ENCODE peak calls at places on chromosomes 6 and 20, in five cellular contexts. B is stomach, L is adrenal gland, H is breast epithelium, P is Peyer's patch. G is an unnamed sample.
A peak's percentile ranks its signal among the peaks of the same experiment; 100 is the strongest.

GRCh38 chr20:40414843-40415615 is 274.0 kb downstream of the MAFB start:
- DNase-seq in L (no peak), B (peak; percentile 36), P (no peak), H (peak; percentile 76), G (no peak)

GRCh38 chr6:999552-999951 is 306.6 kb upstream of the EXOC2 start:
- DNase-seq in B (no peak), P (no peak), H (no peak), L (no peak), G (no peak)

GRCh38 chr6:52042141-52042885 is 45.1 kb downstream of the PKHD1 start:
- DNase-seq in P (no peak), B (no peak), L (no peak), H (no peak), G (no peak)

GRCh38 chr6:96787846-96788580 is 49.3 kb downstream of the GPR63 start:
- DNase-seq in H (no peak), P (no peak), L (no peak), B (no peak), G (no peak)

GRCh38 chr6:130655586-130655985 is 171.6 kb upstream of the SMLR1 start:
- DNase-seq in P (no peak), B (no peak), H (no peak), L (no peak), G (no peak)

GRCh38 chr6:141133836-141134235 is 998.9 kb upstream of the GJE1 start:
- DNase-seq in B (no peak), H (no peak), L (no peak), P (no peak), G (no peak)

GRCh38 chr20:45892049-45892816 is 1.1 kb downstream of the CTSA start:
- DNase-seq in B (peak; percentile 28), L (peak; percentile 70), H (no peak), P (no peak), G (no peak)

GRCh38 chr6:56235245-56235644 is 12.1 kb downstream of the COL21A1 start:
- DNase-seq in B (no peak), P (no peak), L (no peak), H (no peak), G (no peak)

GRCh38 chr6:46090115-46091079 is 39.4 kb upstream of the ENPP4 start:
- DNase-seq in H (peak; percentile 55), B (peak; percentile 66), L (peak; percentile 61), P (peak; percentile 81), G (peak; percentile 71)

GRCh38 chr20:59790388-59790787 is 143.0 kb downstream of the SYCP2 start:
- DNase-seq in L (no peak), P (no peak), H (no peak), B (no peak), G (no peak)

GRCh38 chr6:79717989-79718388 is 86.9 kb downstream of the SH3BGRL2 start:
- DNase-seq in B (no peak), L (no peak), P (no peak), H (no peak), G (no peak)

GRCh38 chr6:38897507-38897906 is 151.1 kb upstream of the GLP1R start:
- DNase-seq in B (no peak), L (no peak), P (no peak), H (no peak), G (no peak)

GRCh38 chr6:1179571-1180459 is 132.1 kb upstream of the FOXQ1 start:
- DNase-seq in P (no peak), B (no peak), H (no peak), L (no peak), G (no peak)

GRCh38 chr20:61490721-61491120 is 238.7 kb downstream of the CDH4 start:
- DNase-seq in H (no peak), P (no peak), B (no peak), L (no peak), G (no peak)

GRCh38 chr6:166441641-166442078 is 58.9 kb upstream of the MPC1 start:
- DNase-seq in P (no peak), B (no peak), H (no peak), L (no peak), G (no peak)

GRCh38 chr6:2841264-2842138 is at the start of gene SERPINB1:
- DNase-seq in H (peak; percentile 78), L (peak; percentile 95), B (peak; percentile 94), P (peak; percentile 97), G (peak; percentile 95)

GRCh38 chr6:2839195-2839981 is 2.3 kb downstream of the SERPINB1 start:
- DNase-seq in L (no peak), B (peak; percentile 48), P (no peak), H (no peak), G (no peak)

GRCh38 chr6:2842139-2842552 is 483 bp upstream of the SERPINB1 start:
- DNase-seq in H (no peak), L (no peak), B (no peak), P (no peak), G (no peak)

GRCh38 chr6:2840794-2841061 is 935 bp downstream of the SERPINB1 start:
- DNase-seq in P (no peak), B (no peak), L (no peak), H (no peak), G (no peak)

GRCh38 chr6:2839982-2840793 is 1.5 kb downstream of the SERPINB1 start:
- DNase-seq in B (no peak), H (no peak), L (peak; percentile 27), P (no peak), G (peak; percentile 41)
- TF ChIP-seq POLR2A in B (no peak), H (no peak), L (no peak), P (no peak), G (no peak)

DNA sequence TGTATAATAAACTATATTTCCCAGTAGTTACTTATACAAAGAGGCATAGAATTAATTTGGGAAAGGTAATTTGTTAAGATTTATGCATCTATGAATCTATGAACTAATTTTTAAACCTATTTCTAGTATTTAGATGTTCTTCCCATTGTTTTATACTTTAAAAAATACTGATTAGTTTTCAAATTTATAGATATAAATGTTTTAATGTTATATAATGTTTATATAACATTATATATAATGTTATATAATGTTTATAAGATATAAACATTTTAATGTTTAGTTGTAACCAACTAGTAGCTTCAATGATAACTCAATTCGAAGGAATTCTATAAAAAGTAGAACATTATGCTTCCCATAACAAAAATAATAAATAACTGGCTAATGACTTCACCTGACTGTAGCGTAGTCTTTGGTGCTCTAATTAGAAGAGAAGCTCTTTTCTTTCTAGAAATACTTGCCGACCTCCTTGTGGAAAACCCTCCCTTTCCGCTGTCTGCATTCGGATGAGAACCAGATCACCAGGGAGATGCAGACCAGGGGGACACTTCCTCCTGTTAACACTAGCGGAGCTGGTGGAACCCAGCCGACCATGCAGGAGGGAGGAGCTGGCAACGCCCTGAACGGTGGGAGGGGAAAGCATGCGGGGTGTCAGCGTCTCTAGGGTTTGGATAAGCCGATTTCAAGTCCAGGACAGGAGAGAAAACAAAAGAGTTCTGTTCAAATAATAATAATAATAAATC is 158.4 kb downstream of the OR2B2 start:
- DNase-seq in P (peak; percentile 80), L (peak; percentile 52), B (peak; percentile 37), H (no peak), G (peak; percentile 43)
- H3K4me3 ChIP-seq in P (peak overlapping the region; percentile 60), L (no peak overlapping the region), B (peak overlapping the region; percentile 80), H (peak overlapping the region; percentile 76), G (no peak overlapping the region)

GRCh38 chr6:157879873-157880254 is 56.8 kb downstream of the SNX9 start:
- DNase-seq in P (no peak), B (no peak), L (no peak), H (no peak), G (peak; percentile 31)
- H3K36me3 ChIP-seq in P (no peaks in the 10 kb centered on the region), B (peaks cover 46% of the 10 kb centered on the region), L (peaks cover 28% of the 10 kb centered on the region), H (no peaks in the 10 kb centered on the region), G (peaks cover 21% of the 10 kb centered on the region)

GRCh38 chr6:15796844-15797243 is 134.0 kb upstream of the DTNBP1 start:
- DNase-seq in H (no peak), B (no peak), L (no peak), P (no peak), G (no peak)
- TF ChIP-seq POLR2A in H (no peak), B (no peak), L (no peak), P (no peak), G (no peak)

GRCh38 chr20:55094353-55094861 is 619.0 kb downstream of the DOK5 start:
- DNase-seq in P (no peak), H (no peak), B (no peak), L (no peak), G (no peak)
- H3K4me3 ChIP-seq in P (no peak overlapping the region), H (no peak overlapping the region), B (no peak overlapping the region), L (no peak overlapping the region), G (no peak overlapping the region)

GRCh38 chr6:11171952-11172351 is 60.4 kb upstream of the ERVFRD-1 start:
- DNase-seq in P (no peak), B (no peak), H (no peak), L (no peak), G (no peak)
- H3K36me3 ChIP-seq in P (no peaks in the 10 kb centered on the region), B (no peaks in the 10 kb centered on the region), H (no peaks in the 10 kb centered on the region), L (no peaks in the 10 kb centered on the region), G (no peaks in the 10 kb centered on the region)